ENCODE peak calls at places on chromosomes 3 and 15, in four cellular contexts. Y is uterus, K is Panc1, U is fibroblast of lung. F is an unnamed sample.
A peak's percentile ranks its signal among the peaks of the same experiment; 100 is the strongest.

GRCh38 chr15:31065824-31066223 is 35.7 kb downstream of the TRPM1 start:
- DNase-seq in Y (no peak), K (no peak), U (no peak), F (no peak)

GRCh38 chr3:187520027-187520945 is 149.9 kb downstream of the SST start:
- DNase-seq in Y (peak; percentile 29), K (no peak), U (no peak), F (peak; percentile 95)

GRCh38 chr3:129703913-129704312 is 97.4 kb upstream of the PLXND1 start:
- DNase-seq in Y (no peak), K (no peak), U (peak; percentile 19), F (no peak)

GRCh38 chr15:35871282-35871681 is 325.3 kb upstream of the DPH6 start:
- DNase-seq in Y (no peak), K (no peak), U (no peak), F (no peak)

GRCh38 chr15:39286706-39287105 is 294.2 kb upstream of the THBS1 start:
- DNase-seq in Y (no peak), K (no peak), U (peak; percentile 61), F (no peak)

GRCh38 chr3:168048414-168049330 is 47.1 kb downstream of the GOLIM4 start:
- DNase-seq in Y (no peak), K (no peak), U (no peak), F (no peak)

GRCh38 chr3:59422312-59422711 is 372.5 kb upstream of the CFAP20DC start:
- DNase-seq in Y (no peak), K (no peak), U (peak; percentile 45), F (no peak)

GRCh38 chr15:91291673-91292072 is 191.6 kb downstream of the SV2B start:
- DNase-seq in Y (peak; percentile 20), K (no peak), U (peak; percentile 24), F (no peak)

GRCh38 chr3:55481067-55481917 is 5.8 kb downstream of the WNT5A start:
- DNase-seq in Y (peak; percentile 48), K (no peak), U (peak; percentile 72), F (peak; percentile 87)

GRCh38 chr3:191030491-191030890 is 168.0 kb upstream of the GMNC start:
- DNase-seq in Y (no peak), K (no peak), U (peak; percentile 10), F (no peak)

GRCh38 chr3:103365467-103365866 is 930.7 kb downstream of the ZPLD1 start:
- DNase-seq in Y (no peak), K (no peak), U (no peak), F (no peak)

GRCh38 chr3:129034650-129035049 is 25.9 kb upstream of the GP9 start:
- DNase-seq in Y (no peak), K (no peak), U (no peak), F (peak; percentile 46)

GRCh38 chr3:83048556-83048955 is 1287.1 kb upstream of the GBE1 start:
- DNase-seq in Y (no peak), K (no peak), U (no peak), F (no peak)

GRCh38 chr15:79451361-79451999 is 19.3 kb downstream of the MINAR1 start:
- DNase-seq in Y (no peak), K (no peak), U (no peak), F (no peak)

GRCh38 chr3:194814878-194815357 is 129.2 kb downstream of the FAM43A start:
- DNase-seq in Y (no peak), K (no peak), U (peak; percentile 6), F (no peak)

GRCh38 chr3:119427669-119428068 is 35.7 kb downstream of the TMEM39A start:
- DNase-seq in Y (no peak), K (no peak), U (peak; percentile 14), F (no peak)

GRCh38 chr15:85498471-85498870 is 118.1 kb downstream of the AKAP13 start:
- DNase-seq in Y (no peak), K (no peak), U (no peak), F (no peak)

GRCh38 chr3:193040836-193041672 is 123.4 kb upstream of the MB21D2 start:
- DNase-seq in Y (no peak), K (peak; percentile 13), U (peak; percentile 61), F (no peak)

GRCh38 chr3:149013726-149014125 is 22.4 kb downstream of the GYG1 start:
- DNase-seq in Y (no peak), K (no peak), U (no peak), F (no peak)

GRCh38 chr3:186368164-186368563 is 6.1 kb upstream of the DGKG start:
- DNase-seq in Y (no peak), K (no peak), U (no peak), F (no peak)

GRCh38 chr3:134009345-134010000 is 20.3 kb downstream of the SLCO2A1 start:
- DNase-seq in Y (no peak), K (no peak), U (peak; percentile 28), F (no peak)

GRCh38 chr3:42652251-42652610 is 1.3 kb upstream of the ZBTB47 start:
- DNase-seq in Y (no peak), K (no peak), U (peak; percentile 24), F (no peak)

GRCh38 chr3:53242155-53242554 is 13.7 kb downstream of the TKT start:
- DNase-seq in Y (no peak), K (no peak), U (no peak), F (no peak)

GRCh38 chr3:183513046-183513706 is 42.3 kb downstream of the KLHL6 start:
- DNase-seq in Y (no peak), K (no peak), U (no peak), F (no peak)

GRCh38 chr15:51069983-51070382 is 24.7 kb downstream of the TNFAIP8L3 start:
- DNase-seq in Y (no peak), K (no peak), U (no peak), F (no peak)

GRCh38 chr3:69254351-69254750 is 131.5 kb downstream of the FRMD4B start:
- DNase-seq in Y (no peak), K (no peak), U (no peak), F (no peak)

GRCh38 chr3:194196876-194197275 is 60.9 kb downstream of the HES1 start:
- DNase-seq in Y (no peak), K (no peak), U (no peak), F (peak; percentile 65)

GRCh38 chr3:98902341-98902740 is 846 bp upstream of the DCBLD2 start:
- DNase-seq in Y (no peak), K (no peak), U (no peak), F (no peak)

GRCh38 chr3:171396048-171396447 is 64.2 kb downstream of the TNIK start:
- DNase-seq in Y (no peak), K (no peak), U (peak; percentile 39), F (no peak)

DNA sequence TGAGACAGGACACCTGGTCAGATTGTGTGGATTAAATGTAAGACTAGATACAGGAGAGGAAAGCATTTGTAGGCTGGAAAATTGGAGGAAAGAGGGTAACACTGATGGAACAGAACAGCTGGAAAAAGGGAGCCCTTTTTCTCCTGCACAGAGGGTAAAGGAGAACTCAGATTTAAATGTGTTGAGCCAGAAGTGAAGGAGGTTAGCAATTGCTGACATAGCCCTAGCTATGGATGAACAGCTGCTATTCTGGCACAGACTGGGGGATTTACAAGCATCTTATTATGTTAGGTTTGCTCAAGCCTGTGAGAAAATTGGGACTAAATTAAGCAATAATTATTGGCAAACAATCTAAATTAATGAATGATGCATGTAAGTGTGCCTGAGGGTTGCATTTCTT is 40.5 kb upstream of the PRR20G start:
- DNase-seq in Y (no peak), K (no peak), U (no peak), F (no peak)
- H3K9me3 ChIP-seq in Y (no peaks in the 10 kb centered on the region), K (peaks cover 6% of the 10 kb centered on the region), U (no peaks in the 10 kb centered on the region), F (peaks cover 8% of the 10 kb centered on the region)

DNA sequence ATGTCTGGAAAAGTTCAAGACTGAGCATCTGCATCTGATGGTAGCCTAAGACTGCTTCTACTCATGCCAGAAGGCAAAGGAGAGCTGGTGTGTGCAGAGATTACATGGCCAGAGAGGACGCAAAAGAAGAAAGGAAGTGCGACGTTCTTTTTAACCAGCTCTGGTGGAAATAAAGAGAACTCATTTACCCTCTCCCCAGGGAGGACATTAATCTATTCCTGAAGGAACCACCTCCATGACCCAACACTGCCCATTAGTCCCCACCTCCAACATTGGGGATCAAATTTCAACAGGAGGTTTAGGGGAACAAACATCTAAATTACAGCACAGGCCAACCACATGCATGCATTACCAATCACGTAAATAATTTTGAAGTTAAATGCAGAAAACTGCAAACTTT is 1.5 kb upstream of the NCK1 start:
- DNase-seq in Y (no peak), K (no peak), U (peak; percentile 36), F (no peak)
- H3K4me3 ChIP-seq in Y (peak overlapping the region; percentile 73), K (peak overlapping the region; percentile 98), U (peak overlapping the region; percentile 89), F (peak overlapping the region; percentile 72)

GRCh38 chr15:20353966-20354883 is 187.4 kb downstream of the GOLGA6L6 start:
- DNase-seq in Y (no peak), K (no peak), U (no peak), F (no peak)
- H3K9me3 ChIP-seq in Y (no peaks in the 10 kb centered on the region), K (no peaks in the 10 kb centered on the region), U (peaks cover 16% of the 10 kb centered on the region), F (no peaks in the 10 kb centered on the region)

GRCh38 chr15:67050522-67051087 is 14.8 kb upstream of the SMAD3 start:
- DNase-seq in Y (peak; percentile 58), K (no peak), U (no peak), F (no peak)

GRCh38 chr15:67049351-67050044 is 15.9 kb upstream of the SMAD3 start:
- DNase-seq in Y (no peak), K (no peak), U (no peak), F (peak; percentile 88)

GRCh38 chr15:67050062-67050461 is 15.3 kb upstream of the SMAD3 start:
- DNase-seq in Y (peak; percentile 38), K (no peak), U (peak; percentile 76), F (peak; percentile 61)

GRCh38 chr15:67047149-67047661 is 18.2 kb upstream of the SMAD3 start:
- DNase-seq in Y (no peak), K (no peak), U (no peak), F (no peak)

GRCh38 chr15:67048281-67049279 is 16.8 kb upstream of the SMAD3 start:
- DNase-seq in Y (peak; percentile 44), K (no peak), U (peak; percentile 90), F (peak; percentile 89)
- H3K4me3 ChIP-seq in Y (no peak overlapping the region), K (no peak overlapping the region), U (no peak overlapping the region), F (no peak overlapping the region)

GRCh38 chr3:93906245-93906644 is 67.5 kb downstream of the PROS1 start:
- DNase-seq in Y (no peak), K (no peak), U (no peak), F (no peak)

GRCh38 chr3:93910085-93910484 is 63.6 kb downstream of the PROS1 start:
- DNase-seq in Y (no peak), K (no peak), U (peak; percentile 67), F (no peak)

GRCh38 chr3:93907132-93907531 is 66.6 kb downstream of the PROS1 start:
- DNase-seq in Y (no peak), K (no peak), U (no peak), F (no peak)

DNA sequence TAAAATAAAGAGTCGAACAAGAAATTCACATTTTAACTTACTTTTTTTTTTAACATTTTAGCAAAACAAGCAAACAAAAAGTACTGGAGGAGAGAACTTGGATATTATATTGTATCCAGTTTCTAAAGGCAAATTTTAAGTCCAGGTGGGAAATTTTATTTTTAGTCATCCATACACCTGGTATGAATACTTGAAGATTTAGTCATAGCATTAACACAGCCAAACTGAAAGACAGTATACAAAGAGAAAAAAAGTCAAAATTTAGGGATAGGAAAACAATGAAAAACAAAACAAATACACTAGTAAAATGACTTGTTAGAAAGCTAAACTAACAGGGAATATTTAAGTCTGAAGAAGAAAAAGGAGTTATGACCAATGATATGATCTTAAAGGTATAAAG is 69.1 kb downstream of the PROS1 start:
- DNase-seq in Y (no peak), K (no peak), U (no peak), F (no peak)
- H3K9me3 ChIP-seq in Y (no peaks in the 10 kb centered on the region), K (no peaks in the 10 kb centered on the region), U (no peaks in the 10 kb centered on the region), F (no peaks in the 10 kb centered on the region)